ENCODE peak calls at places on chromosomes 5 and 9, in six cellular contexts. X is AG04449; N is CD8-positive, alpha-beta T cell; O is fibroblast of pulmonary artery; R is adrenal gland; K is LNCaP clone FGC. F is an unnamed sample.

GRCh38 chr5:59744531-59744992 is 149.0 kb downstream of the PDE4D start:
- DNase-seq in X (no peak), N (no peak), O (peak; percentile 89), R (no peak), K (no peak), F (peak; percentile 82)

GRCh38 chr9:137365552-137366444 is 57.2 kb downstream of the EXD3 start:
- DNase-seq in X (no peak), N (no peak), O (no peak), R (no peak), K (no peak), F (no peak)

GRCh38 chr5:171162602-171163001 is 146.4 kb upstream of the TLX3 start:
- DNase-seq in X (no peak), N (no peak), O (peak; percentile 39), R (peak; percentile 49), K (no peak), F (peak; percentile 29)

GRCh38 chr9:127698985-127699670 is 7.7 kb upstream of the CFAP157 start:
- DNase-seq in X (peak; percentile 75), N (peak; percentile 84), O (peak; percentile 98), R (peak; percentile 99), K (no peak), F (peak; percentile 98)

GRCh38 chr5:172579403-172579990 is 61.6 kb upstream of the NEURL1B start:
- DNase-seq in X (no peak), N (no peak), O (no peak), R (no peak), K (no peak), F (no peak)

GRCh38 chr9:90855208-90856000 is 53.8 kb downstream of the SYK start:
- DNase-seq in X (no peak), N (no peak), O (no peak), R (peak; percentile 1), K (no peak), F (no peak)

GRCh38 chr9:100111235-100111634 is 12.2 kb downstream of the INVS start:
- DNase-seq in X (peak; percentile 94), N (no peak), O (peak; percentile 98), R (peak; percentile 97), K (no peak), F (peak; percentile 97)

GRCh38 chr9:33287087-33287490 is 3.2 kb upstream of the NFX1 start:
- DNase-seq in X (peak; percentile 14), N (peak; percentile 47), O (peak; percentile 82), R (peak; percentile 84), K (peak; percentile 66), F (peak; percentile 72)

GRCh38 chr9:557601-558201 is 283.8 kb upstream of the DMRT1 start:
- DNase-seq in X (no peak), N (no peak), O (peak; percentile 9), R (no peak), K (no peak), F (peak; percentile 92)

GRCh38 chr5:101915559-101915958 is 380.5 kb downstream of the SLCO4C1 start:
- DNase-seq in X (no peak), N (no peak), O (no peak), R (no peak), K (no peak), F (peak; percentile 2)

GRCh38 chr5:14513266-14513665 is 68.3 kb upstream of the OTULINL start:
- DNase-seq in X (no peak), N (no peak), O (no peak), R (peak; percentile 34), K (no peak), F (peak; percentile 37)

GRCh38 chr5:175544108-175544511 is 65.8 kb downstream of the SFXN1 start:
- DNase-seq in X (no peak), N (no peak), O (no peak), R (no peak), K (no peak), F (no peak)

GRCh38 chr5:1538276-1538675 is 14.5 kb upstream of the LPCAT1 start:
- DNase-seq in X (no peak), N (no peak), O (no peak), R (peak; percentile 39), K (no peak), F (no peak)

GRCh38 chr5:137279631-137280236 is 219.4 kb downstream of the SPOCK1 start:
- DNase-seq in X (no peak), N (no peak), O (no peak), R (no peak), K (no peak), F (no peak)

GRCh38 chr5:176624916-176625315 is 5.4 kb downstream of the SNCB start:
- DNase-seq in X (no peak), N (no peak), O (no peak), R (no peak), K (no peak), F (no peak)

GRCh38 chr9:133653638-133654037 is 17.5 kb downstream of the DBH start:
- DNase-seq in X (no peak), N (no peak), O (no peak), R (peak; percentile 59), K (no peak), F (no peak)

GRCh38 chr5:118580959-118581358 is 407.4 kb downstream of the DTWD2 start:
- DNase-seq in X (no peak), N (no peak), O (no peak), R (no peak), K (no peak), F (no peak)

GRCh38 chr5:129904667-129905466 is 602 bp downstream of the CHSY3 start:
- DNase-seq in X (no peak), N (no peak), O (peak; percentile 14), R (no peak), K (no peak), F (peak; percentile 15)

GRCh38 chr5:41264019-41264418 is 50.7 kb upstream of the C6 start:
- DNase-seq in X (no peak), N (no peak), O (peak; percentile 91), R (no peak), K (no peak), F (no peak)

GRCh38 chr9:97555164-97555563 is 53.7 kb downstream of the TMOD1 start:
- DNase-seq in X (no peak), N (no peak), O (peak; percentile 72), R (peak; percentile 82), K (no peak), F (no peak)

GRCh38 chr9:136544549-136545064 is 1.2 kb downstream of the NOTCH1 start:
- DNase-seq in X (no peak), N (peak; percentile 61), O (peak; percentile 43), R (no peak), K (no peak), F (no peak)

GRCh38 chr5:73748510-73749410 is 122.8 kb downstream of the ARHGEF28 start:
- DNase-seq in X (no peak), N (no peak), O (peak; percentile 82), R (peak; percentile 69), K (no peak), F (no peak)

GRCh38 chr5:169580964-169581363 is 2.6 kb upstream of the SPDL1 start:
- DNase-seq in X (no peak), N (no peak), O (no peak), R (no peak), K (no peak), F (peak; percentile 81)

GRCh38 chr5:171314728-171315385 is 5.8 kb downstream of the TLX3 start:
- DNase-seq in X (no peak), N (no peak), O (no peak), R (no peak), K (no peak), F (no peak)

GRCh38 chr9:93119953-93120845 is 13.9 kb downstream of the NINJ1 start:
- DNase-seq in X (no peak), N (peak; percentile 43), O (peak; percentile 97), R (peak; percentile 98), K (no peak), F (peak; percentile 90)

GRCh38 chr5:112554089-112554977 is 135.3 kb upstream of the EPB41L4A start:
- DNase-seq in X (no peak), N (no peak), O (peak; percentile 13), R (peak; percentile 62), K (no peak), F (no peak)

GRCh38 chr5:133333561-133334150 is 278.7 kb downstream of the FSTL4 start:
- DNase-seq in X (no peak), N (no peak), O (no peak), R (no peak), K (no peak), F (no peak)

GRCh38 chr5:111511174-111512025 is 935 bp downstream of the STARD4 start:
- DNase-seq in X (no peak), N (no peak), O (peak; percentile 38), R (no peak), K (no peak), F (peak; percentile 56)
- H3K4me3 ChIP-seq in X (peak overlapping the region; percentile 87), N (peak overlapping the region; percentile 96), O (peak overlapping the region; percentile 85), R (peak overlapping the region; percentile 94), K (peak overlapping the region; percentile 68), F (peak overlapping the region; percentile 77)

DNA sequence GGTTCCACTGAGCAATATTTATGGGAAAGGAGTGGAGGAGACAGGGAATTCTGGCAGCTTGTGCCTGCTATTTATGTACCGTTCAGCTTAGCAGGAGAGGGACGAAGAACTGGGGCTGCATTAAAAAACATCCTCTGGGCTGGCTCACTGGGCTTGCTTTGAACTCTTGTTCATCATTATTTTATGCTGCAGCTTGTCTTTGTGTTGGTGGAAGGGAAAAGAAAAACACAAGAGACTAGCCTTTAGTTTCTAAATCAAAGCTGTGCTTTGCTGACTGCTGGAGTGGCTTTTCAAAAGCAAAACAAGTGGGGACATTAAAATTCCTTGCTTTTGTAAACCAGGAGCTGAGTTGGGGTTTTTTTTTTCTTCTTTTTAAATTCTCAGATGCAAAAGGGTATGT is 5.9 kb upstream of the RGMB start:
- DNase-seq in X (no peak), N (no peak), O (no peak), R (no peak), K (no peak), F (no peak)
- H3K4me3 ChIP-seq in X (no peak overlapping the region), N (no peak overlapping the region), O (no peak overlapping the region), R (no peak overlapping the region), K (no peak overlapping the region), F (no peak overlapping the region)

GRCh38 chr5:55921617-55922016 is 70.5 kb downstream of the IL31RA start:
- DNase-seq in X (no peak), N (no peak), O (no peak), R (no peak), K (no peak), F (no peak)

GRCh38 chr5:55924744-55925143 is 70.0 kb downstream of the IL6ST start:
- DNase-seq in X (no peak), N (no peak), O (no peak), R (no peak), K (no peak), F (no peak)

GRCh38 chr5:55923873-55924500 is 70.8 kb downstream of the IL6ST start:
- DNase-seq in X (no peak), N (no peak), O (no peak), R (no peak), K (no peak), F (no peak)

GRCh38 chr5:55925181-55925580 is 69.6 kb downstream of the IL6ST start:
- DNase-seq in X (no peak), N (no peak), O (no peak), R (no peak), K (no peak), F (no peak)

GRCh38 chr5:55923177-55923872 is 71.4 kb downstream of the IL6ST start:
- DNase-seq in X (no peak), N (no peak), O (peak; percentile 62), R (no peak), K (no peak), F (no peak)
- H3K4me3 ChIP-seq in X (peak overlapping the region; percentile 6), N (peak overlapping the region; percentile 61), O (peak overlapping the region; percentile 28), R (peak overlapping the region; percentile 36), K (no peak overlapping the region), F (no peak overlapping the region)

DNA sequence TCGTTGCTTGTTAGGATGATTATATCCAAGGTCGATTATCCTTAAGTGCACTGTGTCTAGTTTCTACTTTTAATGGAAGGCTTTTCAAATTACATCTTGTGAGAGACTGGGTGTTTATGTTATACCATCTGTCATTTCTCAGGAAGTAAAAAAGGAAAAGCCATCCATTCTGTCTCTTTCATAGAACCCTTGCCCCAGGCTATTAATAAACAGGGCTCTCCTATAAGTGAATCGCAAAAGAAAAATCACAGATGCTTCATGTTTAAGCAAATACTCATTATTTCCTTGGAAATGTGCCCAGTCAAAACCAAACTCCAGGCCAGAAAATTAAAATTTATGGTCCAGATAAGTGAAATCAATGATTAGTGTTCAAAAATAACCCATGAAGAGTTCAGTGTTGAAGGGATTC is 58.1 kb downstream of the STARD4 start:
- DNase-seq in X (no peak), N (no peak), O (no peak), R (no peak), K (no peak), F (peak; percentile 25)
- H3K4me3 ChIP-seq in X (no peak overlapping the region), N (no peak overlapping the region), O (no peak overlapping the region), R (no peak overlapping the region), K (no peak overlapping the region), F (no peak overlapping the region)

F was measured in epithelial cell of esophagus.